ENCODE peak calls at places on chromosome 20, in four cellular contexts. X, I, R and Y are unnamed samples.

GRCh38 chr20:34834459-34834893 is 9.0 kb upstream of the NCOA6 start:
- DNase-seq in X (peak; percentile 41), I (no peak), R (no peak), Y (no peak)

GRCh38 chr20:25220021-25220730 is 24.7 kb downstream of the ENTPD6 start:
- DNase-seq in X (no peak), I (no peak), R (no peak), Y (no peak)

GRCh38 chr20:11755071-11755881 is 162.4 kb upstream of the BTBD3 start:
- DNase-seq in X (no peak), I (no peak), R (no peak), Y (no peak)

GRCh38 chr20:23966927-23967615 is 21.5 kb downstream of the GGTLC1 start:
- DNase-seq in X (no peak), I (no peak), R (no peak), Y (no peak)

GRCh38 chr20:1897965-1898464 is 2.8 kb downstream of the SIRPA start:
- DNase-seq in X (no peak), I (no peak), R (no peak), Y (no peak)

GRCh38 chr20:3168829-3169590 is 4.3 kb downstream of the LZTS3 start:
- DNase-seq in X (no peak), I (no peak), R (no peak), Y (no peak)

GRCh38 chr20:63315240-63315981 is 22.4 kb downstream of the COL20A1 start:
- DNase-seq in X (no peak), I (no peak), R (no peak), Y (no peak)

GRCh38 chr20:19969507-19970255 is 47.5 kb upstream of the NAA20 start:
- DNase-seq in X (no peak), I (no peak), R (no peak), Y (no peak)

GRCh38 chr20:40562031-40562430 is 127.0 kb downstream of the MAFB start:
- DNase-seq in X (no peak), I (no peak), R (no peak), Y (no peak)

GRCh38 chr20:12289476-12289875 is 371.8 kb downstream of the BTBD3 start:
- DNase-seq in X (no peak), I (no peak), R (no peak), Y (no peak)

GRCh38 chr20:58790440-58790839 is 60.3 kb downstream of the GNAS-AS1 start:
- DNase-seq in X (no peak), I (no peak), R (no peak), Y (peak; percentile 55)

GRCh38 chr20:47724910-47725247 is 60.4 kb downstream of the SULF2 start:
- DNase-seq in X (no peak), I (no peak), R (no peak), Y (no peak)

GRCh38 chr20:9204979-9205378 is 136.1 kb downstream of the PLCB4 start:
- DNase-seq in X (no peak), I (no peak), R (no peak), Y (no peak)

GRCh38 chr20:47785900-47786762 is 850 bp upstream of the SULF2 start:
- DNase-seq in X (no peak), I (no peak), R (no peak), Y (peak; percentile 36)

GRCh38 chr20:10253750-10254149 is 35.1 kb downstream of the SNAP25 start:
- DNase-seq in X (no peak), I (no peak), R (no peak), Y (no peak)

GRCh38 chr20:32359633-32360332 is 1.7 kb downstream of the ASXL1 start:
- DNase-seq in X (no peak), I (no peak), R (no peak), Y (no peak)

GRCh38 chr20:46060301-46060881 is 29.4 kb downstream of the NCOA5 start:
- DNase-seq in X (no peak), I (no peak), R (no peak), Y (no peak)

GRCh38 chr20:41470362-41471095 is 103.9 kb upstream of the EMILIN3 start:
- DNase-seq in X (no peak), I (no peak), R (no peak), Y (no peak)

GRCh38 chr20:49281059-49281912 is 3.4 kb upstream of the ZNFX1 start:
- DNase-seq in X (no peak), I (no peak), R (no peak), Y (no peak)

GRCh38 chr20:8151371-8151770 is 19.3 kb downstream of the PLCB1 start:
- DNase-seq in X (no peak), I (no peak), R (no peak), Y (no peak)

GRCh38 chr20:47319517-47320252 is 36.8 kb downstream of the ZMYND8 start:
- DNase-seq in X (no peak), I (no peak), R (no peak), Y (no peak)

GRCh38 chr20:18405826-18406225 is 61.0 kb downstream of the DZANK1 start:
- DNase-seq in X (no peak), I (no peak), R (no peak), Y (no peak)

GRCh38 chr20:47173596-47174216 is 182.8 kb downstream of the ZMYND8 start:
- DNase-seq in X (no peak), I (no peak), R (no peak), Y (no peak)

GRCh38 chr20:43191143-43191542 is 1.4 kb upstream of the PTPRT start:
- DNase-seq in X (no peak), I (no peak), R (no peak), Y (no peak)

GRCh38 chr20:1320016-1320415 is 8.9 kb downstream of the SDCBP2 start:
- DNase-seq in X (no peak), I (no peak), R (no peak), Y (no peak)

GRCh38 chr20:35394271-35394670 is 17.5 kb downstream of the UQCC1 start:
- DNase-seq in X (no peak), I (no peak), R (no peak), Y (no peak)

GRCh38 chr20:38165966-38166706 is 1.1 kb upstream of the TGM2 start:
- DNase-seq in X (no peak), I (no peak), R (no peak), Y (no peak)

GRCh38 chr20:13788167-13788834 is 3.5 kb downstream of the NDUFAF5 start:
- DNase-seq in X (peak; percentile 28), I (no peak), R (no peak), Y (no peak)

GRCh38 chr20:16208443-16208842 is 364.8 kb downstream of the KIF16B start:
- DNase-seq in X (no peak), I (no peak), R (no peak), Y (no peak)

GRCh38 chr20:48295445-48295903 is 510.2 kb upstream of the SULF2 start:
- DNase-seq in X (no peak), I (no peak), R (no peak), Y (peak; percentile 53)

GRCh38 chr20:35801865-35802264 is 30.1 kb downstream of the PHF20 start:
- DNase-seq in X (no peak), I (no peak), R (no peak), Y (no peak)

GRCh38 chr20:32559753-32560380 is 25.3 kb downstream of the NOL4L start:
- DNase-seq in X (no peak), I (no peak), R (no peak), Y (no peak)